ENCODE peak calls at places on chromosomes 3 and 15, in five cellular contexts. One of them, this sample, is unnamed.

GRCh38 chr3:125481786-125482185 is 38.2 kb downstream of the SNX4 start:
- DNase-seq in activated gamma-delta T cell treated with Interleukin-2 at 50 U/mL for 16 hours: no peak
- DNase-seq in activated CD8-positive, alpha-beta T cell treated with anti-CD3 and anti-CD28 coated beads, Interleukin-2, amount 10 ng/mL, durations not matched to agents 7 days and 5 days: no peak
- DNase-seq in kidney glomerular epithelial cell: no peak
- DNase-seq in fibroblast of lung: no peak
- DNase-seq in this sample: no peak

GRCh38 chr3:57877116-57877515 is 121.0 kb downstream of the SLMAP start:
- DNase-seq in activated CD8-positive, alpha-beta T cell treated with anti-CD3 and anti-CD28 coated beads, Interleukin-2, amount 10 ng/mL, durations not matched to agents 7 days and 5 days: no peak
- DNase-seq in kidney glomerular epithelial cell: no peak
- DNase-seq in activated gamma-delta T cell treated with Interleukin-2 at 50 U/mL for 16 hours: no peak
- DNase-seq in fibroblast of lung: peak
- DNase-seq in this sample: no peak

GRCh38 chr3:99442599-99442998 is 195.8 kb upstream of the COL8A1 start:
- DNase-seq in kidney glomerular epithelial cell: no peak
- DNase-seq in activated CD8-positive, alpha-beta T cell treated with anti-CD3 and anti-CD28 coated beads, Interleukin-2, amount 10 ng/mL, durations not matched to agents 7 days and 5 days: no peak
- DNase-seq in fibroblast of lung: no peak
- DNase-seq in activated gamma-delta T cell treated with Interleukin-2 at 50 U/mL for 16 hours: no peak
- DNase-seq in this sample: no peak

GRCh38 chr3:101868534-101869464 is 19.5 kb downstream of the NFKBIZ start:
- DNase-seq in activated CD8-positive, alpha-beta T cell treated with anti-CD3 and anti-CD28 coated beads, Interleukin-2, amount 10 ng/mL, durations not matched to agents 7 days and 5 days: no peak
- DNase-seq in kidney glomerular epithelial cell: peak
- DNase-seq in fibroblast of lung: no peak
- DNase-seq in activated gamma-delta T cell treated with Interleukin-2 at 50 U/mL for 16 hours: no peak
- DNase-seq in this sample: peak

GRCh38 chr3:632571-633170 is 436.1 kb downstream of the CHL1 start:
- DNase-seq in activated gamma-delta T cell treated with Interleukin-2 at 50 U/mL for 16 hours: no peak
- DNase-seq in activated CD8-positive, alpha-beta T cell treated with anti-CD3 and anti-CD28 coated beads, Interleukin-2, amount 10 ng/mL, durations not matched to agents 7 days and 5 days: peak
- DNase-seq in kidney glomerular epithelial cell: peak
- DNase-seq in fibroblast of lung: peak
- DNase-seq in this sample: peak

GRCh38 chr3:31077826-31078225 is 183.4 kb upstream of the GADL1 start:
- DNase-seq in fibroblast of lung: no peak
- DNase-seq in activated gamma-delta T cell treated with Interleukin-2 at 50 U/mL for 16 hours: no peak
- DNase-seq in kidney glomerular epithelial cell: no peak
- DNase-seq in activated CD8-positive, alpha-beta T cell treated with anti-CD3 and anti-CD28 coated beads, Interleukin-2, amount 10 ng/mL, durations not matched to agents 7 days and 5 days: no peak
- DNase-seq in this sample: peak

GRCh38 chr15:52784799-52785671 is 5.1 kb downstream of the ONECUT1 start:
- DNase-seq in activated gamma-delta T cell treated with Interleukin-2 at 50 U/mL for 16 hours: no peak
- DNase-seq in fibroblast of lung: no peak
- DNase-seq in kidney glomerular epithelial cell: no peak
- DNase-seq in activated CD8-positive, alpha-beta T cell treated with anti-CD3 and anti-CD28 coated beads, Interleukin-2, amount 10 ng/mL, durations not matched to agents 7 days and 5 days: no peak
- DNase-seq in this sample: peak

GRCh38 chr15:49494842-49495241 is 71.8 kb downstream of the FGF7 start:
- DNase-seq in activated gamma-delta T cell treated with Interleukin-2 at 50 U/mL for 16 hours: no peak
- DNase-seq in kidney glomerular epithelial cell: no peak
- DNase-seq in fibroblast of lung: no peak
- DNase-seq in activated CD8-positive, alpha-beta T cell treated with anti-CD3 and anti-CD28 coated beads, Interleukin-2, amount 10 ng/mL, durations not matched to agents 7 days and 5 days: no peak
- DNase-seq in this sample: no peak

GRCh38 chr3:43783987-43784639 is 93.4 kb downstream of the ABHD5 start:
- DNase-seq in fibroblast of lung: no peak
- DNase-seq in activated CD8-positive, alpha-beta T cell treated with anti-CD3 and anti-CD28 coated beads, Interleukin-2, amount 10 ng/mL, durations not matched to agents 7 days and 5 days: no peak
- DNase-seq in activated gamma-delta T cell treated with Interleukin-2 at 50 U/mL for 16 hours: no peak
- DNase-seq in kidney glomerular epithelial cell: no peak
- DNase-seq in this sample: no peak

GRCh38 chr3:124762612-124763011 is 32.4 kb downstream of the UMPS start:
- DNase-seq in activated CD8-positive, alpha-beta T cell treated with anti-CD3 and anti-CD28 coated beads, Interleukin-2, amount 10 ng/mL, durations not matched to agents 7 days and 5 days: no peak
- DNase-seq in activated gamma-delta T cell treated with Interleukin-2 at 50 U/mL for 16 hours: no peak
- DNase-seq in fibroblast of lung: no peak
- DNase-seq in kidney glomerular epithelial cell: no peak
- DNase-seq in this sample: no peak

GRCh38 chr3:135217730-135218129 is 422.7 kb downstream of the EPHB1 start:
- DNase-seq in activated gamma-delta T cell treated with Interleukin-2 at 50 U/mL for 16 hours: no peak
- DNase-seq in kidney glomerular epithelial cell: no peak
- DNase-seq in fibroblast of lung: no peak
- DNase-seq in activated CD8-positive, alpha-beta T cell treated with anti-CD3 and anti-CD28 coated beads, Interleukin-2, amount 10 ng/mL, durations not matched to agents 7 days and 5 days: no peak
- DNase-seq in this sample: no peak

GRCh38 chr15:45116482-45117326 is 2.6 kb downstream of the DUOXA2 start:
- DNase-seq in fibroblast of lung: no peak
- DNase-seq in kidney glomerular epithelial cell: no peak
- DNase-seq in activated CD8-positive, alpha-beta T cell treated with anti-CD3 and anti-CD28 coated beads, Interleukin-2, amount 10 ng/mL, durations not matched to agents 7 days and 5 days: no peak
- DNase-seq in activated gamma-delta T cell treated with Interleukin-2 at 50 U/mL for 16 hours: no peak
- DNase-seq in this sample: no peak

GRCh38 chr3:52886049-52886730 is 11.2 kb downstream of the STIMATE start:
- DNase-seq in activated CD8-positive, alpha-beta T cell treated with anti-CD3 and anti-CD28 coated beads, Interleukin-2, amount 10 ng/mL, durations not matched to agents 7 days and 5 days: no peak
- DNase-seq in kidney glomerular epithelial cell: no peak
- DNase-seq in fibroblast of lung: no peak
- DNase-seq in activated gamma-delta T cell treated with Interleukin-2 at 50 U/mL for 16 hours: no peak
- DNase-seq in this sample: no peak

GRCh38 chr3:101039285-101039684 is 46.1 kb upstream of the ABI3BP start:
- DNase-seq in fibroblast of lung: no peak
- DNase-seq in kidney glomerular epithelial cell: no peak
- DNase-seq in activated CD8-positive, alpha-beta T cell treated with anti-CD3 and anti-CD28 coated beads, Interleukin-2, amount 10 ng/mL, durations not matched to agents 7 days and 5 days: no peak
- DNase-seq in activated gamma-delta T cell treated with Interleukin-2 at 50 U/mL for 16 hours: no peak
- DNase-seq in this sample: no peak

GRCh38 chr3:143146875-143147274 is 27.3 kb downstream of the CHST2 start:
- DNase-seq in kidney glomerular epithelial cell: no peak
- DNase-seq in fibroblast of lung: no peak
- DNase-seq in activated gamma-delta T cell treated with Interleukin-2 at 50 U/mL for 16 hours: no peak
- DNase-seq in activated CD8-positive, alpha-beta T cell treated with anti-CD3 and anti-CD28 coated beads, Interleukin-2, amount 10 ng/mL, durations not matched to agents 7 days and 5 days: no peak
- DNase-seq in this sample: no peak

GRCh38 chr3:67083277-67083676 is 85.2 kb downstream of the KBTBD8 start:
- DNase-seq in kidney glomerular epithelial cell: peak
- DNase-seq in fibroblast of lung: peak
- DNase-seq in activated CD8-positive, alpha-beta T cell treated with anti-CD3 and anti-CD28 coated beads, Interleukin-2, amount 10 ng/mL, durations not matched to agents 7 days and 5 days: peak
- DNase-seq in activated gamma-delta T cell treated with Interleukin-2 at 50 U/mL for 16 hours: peak
- DNase-seq in this sample: no peak

GRCh38 chr3:39639344-39640236 is 169.8 kb upstream of the MYRIP start:
- DNase-seq in kidney glomerular epithelial cell: peak
- DNase-seq in fibroblast of lung: peak
- DNase-seq in activated CD8-positive, alpha-beta T cell treated with anti-CD3 and anti-CD28 coated beads, Interleukin-2, amount 10 ng/mL, durations not matched to agents 7 days and 5 days: no peak
- DNase-seq in activated gamma-delta T cell treated with Interleukin-2 at 50 U/mL for 16 hours: no peak
- DNase-seq in this sample: peak

GRCh38 chr3:131775660-131776059 is 259.2 kb downstream of the CPNE4 start:
- DNase-seq in fibroblast of lung: no peak
- DNase-seq in activated CD8-positive, alpha-beta T cell treated with anti-CD3 and anti-CD28 coated beads, Interleukin-2, amount 10 ng/mL, durations not matched to agents 7 days and 5 days: no peak
- DNase-seq in activated gamma-delta T cell treated with Interleukin-2 at 50 U/mL for 16 hours: no peak
- DNase-seq in kidney glomerular epithelial cell: no peak
- DNase-seq in this sample: no peak

GRCh38 chr15:67021455-67021854 is 43.9 kb upstream of the SMAD3 start:
- DNase-seq in kidney glomerular epithelial cell: no peak
- DNase-seq in activated CD8-positive, alpha-beta T cell treated with anti-CD3 and anti-CD28 coated beads, Interleukin-2, amount 10 ng/mL, durations not matched to agents 7 days and 5 days: no peak
- DNase-seq in activated gamma-delta T cell treated with Interleukin-2 at 50 U/mL for 16 hours: no peak
- DNase-seq in fibroblast of lung: no peak
- DNase-seq in this sample: no peak

GRCh38 chr3:11350374-11350773 is 78.2 kb downstream of the ATG7 start:
- DNase-seq in activated CD8-positive, alpha-beta T cell treated with anti-CD3 and anti-CD28 coated beads, Interleukin-2, amount 10 ng/mL, durations not matched to agents 7 days and 5 days: no peak
- DNase-seq in fibroblast of lung: peak
- DNase-seq in kidney glomerular epithelial cell: no peak
- DNase-seq in activated gamma-delta T cell treated with Interleukin-2 at 50 U/mL for 16 hours: no peak
- DNase-seq in this sample: no peak

GRCh38 chr3:185976977-185977678 is 39.3 kb upstream of the TRA2B start:
- DNase-seq in activated gamma-delta T cell treated with Interleukin-2 at 50 U/mL for 16 hours: peak
- DNase-seq in kidney glomerular epithelial cell: peak
- DNase-seq in activated CD8-positive, alpha-beta T cell treated with anti-CD3 and anti-CD28 coated beads, Interleukin-2, amount 10 ng/mL, durations not matched to agents 7 days and 5 days: peak
- DNase-seq in fibroblast of lung: peak
- DNase-seq in this sample: peak

GRCh38 chr3:32143849-32144757 is 37.7 kb downstream of the GPD1L start:
- DNase-seq in fibroblast of lung: peak
- DNase-seq in activated gamma-delta T cell treated with Interleukin-2 at 50 U/mL for 16 hours: peak
- DNase-seq in activated CD8-positive, alpha-beta T cell treated with anti-CD3 and anti-CD28 coated beads, Interleukin-2, amount 10 ng/mL, durations not matched to agents 7 days and 5 days: peak
- DNase-seq in kidney glomerular epithelial cell: peak
- DNase-seq in this sample: peak

GRCh38 chr15:70559223-70559823 is 204.0 kb downstream of the UACA start:
- DNase-seq in fibroblast of lung: peak
- DNase-seq in kidney glomerular epithelial cell: no peak
- DNase-seq in activated CD8-positive, alpha-beta T cell treated with anti-CD3 and anti-CD28 coated beads, Interleukin-2, amount 10 ng/mL, durations not matched to agents 7 days and 5 days: peak
- DNase-seq in activated gamma-delta T cell treated with Interleukin-2 at 50 U/mL for 16 hours: peak
- DNase-seq in this sample: peak

GRCh38 chr3:152834354-152835310 is at the start of gene P2RY1:
- DNase-seq in fibroblast of lung: peak
- DNase-seq in activated gamma-delta T cell treated with Interleukin-2 at 50 U/mL for 16 hours: peak
- DNase-seq in activated CD8-positive, alpha-beta T cell treated with anti-CD3 and anti-CD28 coated beads, Interleukin-2, amount 10 ng/mL, durations not matched to agents 7 days and 5 days: peak
- DNase-seq in kidney glomerular epithelial cell: peak
- DNase-seq in this sample: peak

GRCh38 chr3:77563012-77563411 is 523.1 kb downstream of the ROBO2 start:
- DNase-seq in activated CD8-positive, alpha-beta T cell treated with anti-CD3 and anti-CD28 coated beads, Interleukin-2, amount 10 ng/mL, durations not matched to agents 7 days and 5 days: no peak
- DNase-seq in kidney glomerular epithelial cell: no peak
- DNase-seq in fibroblast of lung: no peak
- DNase-seq in activated gamma-delta T cell treated with Interleukin-2 at 50 U/mL for 16 hours: no peak
- DNase-seq in this sample: no peak

GRCh38 chr15:59917504-59918157 is 86.5 kb upstream of the FOXB1 start:
- DNase-seq in fibroblast of lung: peak
- DNase-seq in activated CD8-positive, alpha-beta T cell treated with anti-CD3 and anti-CD28 coated beads, Interleukin-2, amount 10 ng/mL, durations not matched to agents 7 days and 5 days: peak
- DNase-seq in kidney glomerular epithelial cell: peak
- DNase-seq in activated gamma-delta T cell treated with Interleukin-2 at 50 U/mL for 16 hours: peak
- DNase-seq in this sample: peak

GRCh38 chr3:156211583-156211982 is 91.2 kb downstream of the KCNAB1 start:
- DNase-seq in activated CD8-positive, alpha-beta T cell treated with anti-CD3 and anti-CD28 coated beads, Interleukin-2, amount 10 ng/mL, durations not matched to agents 7 days and 5 days: no peak
- DNase-seq in activated gamma-delta T cell treated with Interleukin-2 at 50 U/mL for 16 hours: no peak
- DNase-seq in kidney glomerular epithelial cell: peak
- DNase-seq in fibroblast of lung: no peak
- DNase-seq in this sample: peak

GRCh38 chr3:52211268-52211891 is 13.4 kb downstream of the ALAS1 start:
- DNase-seq in activated gamma-delta T cell treated with Interleukin-2 at 50 U/mL for 16 hours: no peak
- DNase-seq in kidney glomerular epithelial cell: no peak
- DNase-seq in activated CD8-positive, alpha-beta T cell treated with anti-CD3 and anti-CD28 coated beads, Interleukin-2, amount 10 ng/mL, durations not matched to agents 7 days and 5 days: no peak
- DNase-seq in fibroblast of lung: no peak
- DNase-seq in this sample: no peak

GRCh38 chr3:61158152-61158551 is 93.1 kb downstream of the FHIT start:
- DNase-seq in kidney glomerular epithelial cell: no peak
- DNase-seq in activated CD8-positive, alpha-beta T cell treated with anti-CD3 and anti-CD28 coated beads, Interleukin-2, amount 10 ng/mL, durations not matched to agents 7 days and 5 days: no peak
- DNase-seq in fibroblast of lung: no peak
- DNase-seq in activated gamma-delta T cell treated with Interleukin-2 at 50 U/mL for 16 hours: no peak
- DNase-seq in this sample: no peak

GRCh38 chr3:179730508-179730907 is 77.7 kb downstream of the USP13 start:
- DNase-seq in activated gamma-delta T cell treated with Interleukin-2 at 50 U/mL for 16 hours: no peak
- DNase-seq in activated CD8-positive, alpha-beta T cell treated with anti-CD3 and anti-CD28 coated beads, Interleukin-2, amount 10 ng/mL, durations not matched to agents 7 days and 5 days: no peak
- DNase-seq in fibroblast of lung: no peak
- DNase-seq in kidney glomerular epithelial cell: no peak
- DNase-seq in this sample: no peak

GRCh38 chr15:43185161-43186002 is at the start of gene CCNDBP1:
- DNase-seq in fibroblast of lung: peak
- DNase-seq in kidney glomerular epithelial cell: peak
- DNase-seq in activated CD8-positive, alpha-beta T cell treated with anti-CD3 and anti-CD28 coated beads, Interleukin-2, amount 10 ng/mL, durations not matched to agents 7 days and 5 days: peak
- DNase-seq in activated gamma-delta T cell treated with Interleukin-2 at 50 U/mL for 16 hours: peak
- DNase-seq in this sample: peak

GRCh38 chr3:47782538-47783308 is 1.0 kb upstream of the SMARCC1 start:
- DNase-seq in activated gamma-delta T cell treated with Interleukin-2 at 50 U/mL for 16 hours: no peak
- DNase-seq in kidney glomerular epithelial cell: peak
- DNase-seq in fibroblast of lung: no peak
- DNase-seq in activated CD8-positive, alpha-beta T cell treated with anti-CD3 and anti-CD28 coated beads, Interleukin-2, amount 10 ng/mL, durations not matched to agents 7 days and 5 days: no peak
- DNase-seq in this sample: no peak

GRCh38 chr3:107644631-107645030 is 121.9 kb downstream of the BBX start:
- DNase-seq in kidney glomerular epithelial cell: no peak
- DNase-seq in fibroblast of lung: no peak
- DNase-seq in activated CD8-positive, alpha-beta T cell treated with anti-CD3 and anti-CD28 coated beads, Interleukin-2, amount 10 ng/mL, durations not matched to agents 7 days and 5 days: no peak
- DNase-seq in activated gamma-delta T cell treated with Interleukin-2 at 50 U/mL for 16 hours: no peak
- DNase-seq in this sample: no peak